ENCODE peak calls at places on chromosomes 7 and 10, in five cellular contexts. S, R, L, C and X are unnamed samples.

GRCh38 chr7:774161-775109 is 47.4 kb upstream of the PRKAR1B start:
- DNase-seq in C (peak), R (peak), L (peak), S (peak), X (peak)

GRCh38 chr7:46352335-46352954 is 431.4 kb upstream of the IGFBP3 start:
- DNase-seq in S (peak), L (peak), C (peak), R (no peak), X (peak)

GRCh38 chr10:90319188-90319914 is 538.5 kb downstream of the HTR7 start:
- DNase-seq in R (no peak), C (peak), L (peak), S (no peak), X (no peak)

GRCh38 chr7:121479466-121479865 is 83.4 kb upstream of the FAM3C start:
- DNase-seq in S (no peak), L (no peak), C (no peak), R (no peak), X (no peak)

GRCh38 chr10:23885853-23886252 is 323.1 kb upstream of the KIAA1217 start:
- DNase-seq in R (no peak), L (no peak), C (no peak), S (no peak), X (no peak)

GRCh38 chr7:51314726-51315125 is 1.9 kb downstream of the COBL start:
- DNase-seq in R (no peak), S (no peak), C (no peak), L (no peak), X (no peak)

GRCh38 chr10:71821909-71822763 is 28.9 kb downstream of the PSAP start:
- DNase-seq in C (no peak), L (no peak), S (no peak), R (no peak), X (no peak)

GRCh38 chr7:882336-883028 is 6.1 kb downstream of the GET4 start:
- DNase-seq in S (no peak), L (no peak), C (no peak), R (no peak), X (peak)

GRCh38 chr7:27241189-27242045 is 1.2 kb upstream of the EVX1 start:
- DNase-seq in R (no peak), C (no peak), L (no peak), S (peak), X (no peak)

GRCh38 chr10:13987472-13987871 is 343.3 kb downstream of the FRMD4A start:
- DNase-seq in S (no peak), L (peak), R (no peak), C (no peak), X (no peak)

GRCh38 chr10:92573091-92573797 is 649 bp downstream of the IDE start:
- DNase-seq in C (no peak), R (no peak), L (peak), S (peak), X (peak)

GRCh38 chr7:13262929-13263530 is 575.6 kb downstream of the ARL4A start:
- DNase-seq in R (no peak), S (no peak), L (peak), C (no peak), X (no peak)

GRCh38 chr7:81719865-81720264 is 50.0 kb downstream of the HGF start:
- DNase-seq in C (no peak), S (no peak), R (no peak), L (peak), X (no peak)

GRCh38 chr7:81721428-81721827 is 48.4 kb downstream of the HGF start:
- DNase-seq in S (no peak), C (no peak), L (peak), R (no peak), X (no peak)

GRCh38 chr7:81714306-81714705 is 55.5 kb downstream of the HGF start:
- DNase-seq in S (no peak), R (no peak), C (no peak), L (no peak), X (no peak)

GRCh38 chr7:81710751-81711150 is 59.1 kb downstream of the HGF start:
- DNase-seq in C (no peak), R (no peak), S (no peak), L (no peak), X (no peak)

GRCh38 chr7:81715984-81716588 is 53.8 kb downstream of the HGF start:
- DNase-seq in S (no peak), L (peak), R (no peak), C (no peak), X (peak)
- TF ChIP-seq CTCF in S (no peak), L (peak), R (no peak), C (peak), X (no peak)

DNA sequence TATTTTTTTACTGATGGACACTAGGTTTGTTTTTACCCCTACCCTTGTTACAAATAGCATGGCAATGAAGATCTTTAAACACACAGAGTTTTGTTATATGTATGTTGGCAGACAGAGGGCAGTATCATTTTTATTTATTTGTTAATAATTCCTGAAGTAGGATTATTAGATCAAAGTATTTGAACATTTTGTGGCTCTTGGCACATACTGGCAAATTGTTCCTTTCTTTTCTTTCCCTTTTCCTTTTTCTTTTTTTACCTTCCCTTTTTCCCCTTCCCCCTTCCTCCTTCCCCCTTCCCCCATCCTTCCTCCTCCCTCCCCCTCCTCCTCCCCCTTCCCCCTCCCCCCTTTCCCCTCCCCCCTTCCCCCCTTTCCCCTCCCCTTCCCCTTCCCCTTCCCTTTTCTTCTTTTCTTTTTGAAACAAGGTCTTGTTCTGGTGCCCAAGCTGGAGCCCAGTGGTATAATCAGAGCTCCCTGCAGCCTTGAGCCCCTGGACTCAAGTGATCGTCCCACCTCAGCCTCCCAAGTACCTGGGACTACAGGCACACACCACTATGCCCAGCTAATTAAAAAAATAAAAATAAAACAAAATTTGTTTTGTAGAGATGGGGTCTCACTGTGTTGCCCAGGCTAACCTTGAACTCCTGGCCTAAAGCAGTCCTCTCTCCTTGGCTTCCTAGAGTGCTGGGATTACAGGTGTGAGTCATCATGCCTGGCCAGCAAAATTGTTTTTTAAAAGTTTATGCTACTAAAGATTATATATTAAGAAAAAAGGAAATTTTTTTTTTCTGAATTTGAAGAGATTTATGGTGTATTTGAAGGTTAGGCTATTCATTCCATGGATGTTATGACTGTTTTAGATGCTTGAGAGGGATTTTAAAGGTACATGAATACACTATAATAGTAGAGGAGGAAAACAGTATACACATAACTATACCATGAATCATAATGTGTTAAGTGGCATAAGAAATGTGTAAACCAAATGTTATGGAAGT is 39.3 kb downstream of the SEPTIN7 start:
- DNase-seq in S (no peak), C (no peak), L (peak), R (no peak), X (no peak)
- TF ChIP-seq CTCF in S (no peak), C (no peak), L (no peak), R (no peak), X (no peak)

DNA sequence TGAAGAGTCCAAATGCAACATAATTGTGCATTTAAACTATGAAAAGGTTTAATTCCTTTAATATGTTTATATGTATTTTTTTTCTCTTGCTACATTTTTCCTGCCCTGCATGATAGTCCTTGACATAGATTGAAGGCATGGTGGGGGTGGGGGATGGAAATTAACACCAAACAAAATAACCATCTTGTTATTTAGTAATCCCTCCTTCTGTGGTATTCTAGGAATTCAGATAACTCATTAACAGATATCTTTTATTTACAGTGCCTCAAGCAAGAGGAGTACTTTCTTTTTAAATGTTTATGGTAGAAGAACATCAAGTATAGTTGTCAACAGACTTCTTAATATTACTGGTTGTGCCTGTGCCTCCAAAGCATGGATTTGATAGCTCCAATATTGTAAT is 337.6 kb upstream of the SEMA3A start:
- DNase-seq in S (no peak), R (no peak), C (no peak), L (no peak), X (no peak)
- TF ChIP-seq CTCF in S (no peak), R (no peak), C (no peak), L (no peak), X (no peak)

GRCh38 chr10:69224862-69225657 is 4.9 kb downstream of the HKDC1 start:
- DNase-seq in C (no peak), L (no peak), R (no peak), S (no peak), X (no peak)
- TF ChIP-seq CTCF in C (no peak), L (no peak), R (no peak), S (no peak), X (no peak)

GRCh38 chr10:30070001-30070759 is 10.8 kb upstream of the JCAD start:
- DNase-seq in C (no peak), S (no peak), L (no peak), R (no peak), X (no peak)

GRCh38 chr10:30073045-30073766 is 13.8 kb upstream of the JCAD start:
- DNase-seq in L (no peak), C (no peak), R (no peak), S (no peak), X (no peak)

GRCh38 chr10:30073767-30074060 is 14.3 kb upstream of the JCAD start:
- DNase-seq in L (no peak), C (no peak), S (no peak), R (no peak), X (no peak)

GRCh38 chr10:30074101-30074500 is 14.7 kb upstream of the JCAD start:
- DNase-seq in C (no peak), R (no peak), S (no peak), L (no peak), X (no peak)

DNA sequence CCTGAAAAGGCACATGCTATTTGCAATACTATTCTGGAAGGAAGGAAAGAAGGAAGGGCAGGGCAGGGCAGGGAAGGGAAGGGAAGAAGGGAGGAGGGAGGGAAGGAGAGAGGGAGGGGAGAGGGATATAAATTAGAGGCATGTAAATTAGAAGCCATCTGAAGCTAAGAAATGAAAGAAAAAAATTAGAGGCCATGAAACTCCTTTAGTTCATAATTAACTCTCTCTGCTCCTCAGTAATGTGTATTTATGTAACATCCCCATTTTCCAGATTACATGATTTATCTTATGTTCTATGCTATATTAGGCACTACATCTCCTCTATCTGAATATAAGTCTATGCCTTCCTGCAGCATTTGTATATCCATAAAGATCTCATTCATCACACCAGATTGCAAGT is 12.7 kb upstream of the JCAD start:
- DNase-seq in R (no peak), C (no peak), S (no peak), L (no peak), X (no peak)
- TF ChIP-seq CTCF in R (no peak), C (no peak), S (no peak), L (no peak), X (no peak)

DNA sequence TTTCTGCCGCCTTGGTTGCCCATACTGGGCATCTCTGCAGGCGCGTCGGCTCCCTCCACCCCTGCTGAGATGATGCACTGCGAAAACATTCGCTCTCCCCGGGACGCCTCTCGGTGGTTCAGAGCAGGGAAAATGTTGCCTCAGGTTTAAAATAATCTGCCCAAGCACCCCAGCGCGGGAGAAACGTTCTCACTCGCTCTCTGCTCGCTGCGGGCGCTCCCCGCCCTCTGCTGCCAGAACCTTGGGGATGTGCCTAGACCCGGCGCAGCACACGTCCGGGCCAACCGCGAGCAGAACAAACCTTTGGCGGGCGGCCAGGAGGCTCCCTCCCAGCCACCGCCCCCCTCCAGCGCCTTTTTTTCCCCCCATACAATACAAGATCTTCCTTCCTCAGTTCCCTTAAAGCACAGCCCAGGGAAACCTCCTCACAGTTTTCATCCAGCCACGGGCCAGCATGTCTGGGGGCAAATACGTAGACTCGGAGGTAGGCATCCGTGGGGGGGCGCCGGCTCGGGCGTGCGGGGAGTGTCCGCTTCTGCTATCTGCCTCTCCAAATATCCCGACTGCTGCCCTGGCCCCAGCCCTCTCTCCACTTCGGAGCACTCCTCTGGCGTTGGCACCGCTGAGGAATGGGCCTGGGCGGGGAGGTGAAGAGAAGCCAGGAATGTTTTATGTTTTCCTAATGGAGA is at the start of gene CAV1:
- DNase-seq in L (peak), S (peak), C (peak), R (no peak), X (peak)
- TF ChIP-seq CTCF in L (peak), S (no peak), C (no peak), R (no peak), X (no peak)

GRCh38 chr10:103256613-103257012 is 10.9 kb downstream of the RPEL1 start:
- DNase-seq in C (no peak), L (no peak), S (no peak), R (no peak), X (no peak)

GRCh38 chr10:103259989-103260388 is 14.3 kb downstream of the RPEL1 start:
- DNase-seq in S (no peak), L (no peak), R (no peak), C (no peak), X (no peak)

GRCh38 chr10:103254538-103255325 is 9.0 kb downstream of the RPEL1 start:
- DNase-seq in L (peak), C (no peak), S (no peak), R (no peak), X (no peak)

GRCh38 chr10:103257812-103258211 is 12.1 kb downstream of the RPEL1 start:
- DNase-seq in C (no peak), S (no peak), R (no peak), L (no peak), X (no peak)

DNA sequence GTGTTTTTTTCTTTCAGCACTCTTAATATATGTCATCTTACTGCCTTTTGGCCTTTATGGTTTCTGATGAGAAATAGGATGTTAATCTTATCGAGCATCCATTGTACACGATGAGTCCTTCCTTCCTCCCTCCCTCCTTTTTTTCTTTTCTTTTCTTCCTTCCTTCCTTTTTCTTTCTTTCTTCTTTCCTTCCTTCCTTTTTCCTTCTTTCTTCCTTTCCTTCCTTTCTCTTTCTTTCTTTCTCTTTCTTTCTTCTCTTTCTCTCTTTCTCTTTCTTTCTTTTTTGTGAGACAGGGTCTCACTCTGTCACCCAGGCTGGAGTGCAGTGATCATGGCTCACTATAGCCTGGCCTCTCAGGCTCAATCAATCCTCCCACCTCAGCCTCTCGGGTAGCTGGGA is 8.4 kb downstream of the RPEL1 start:
- DNase-seq in L (no peak), R (no peak), C (no peak), S (no peak), X (no peak)
- TF ChIP-seq CTCF in L (no peak), R (no peak), C (no peak), S (no peak), X (no peak)

GRCh38 chr10:77456414-77456813 is 181.2 kb downstream of the KCNMA1 start:
- DNase-seq in S (no peak), C (no peak), R (no peak), L (no peak), X (no peak)
- TF ChIP-seq CTCF in S (no peak), C (no peak), R (no peak), L (no peak), X (no peak)

DNA sequence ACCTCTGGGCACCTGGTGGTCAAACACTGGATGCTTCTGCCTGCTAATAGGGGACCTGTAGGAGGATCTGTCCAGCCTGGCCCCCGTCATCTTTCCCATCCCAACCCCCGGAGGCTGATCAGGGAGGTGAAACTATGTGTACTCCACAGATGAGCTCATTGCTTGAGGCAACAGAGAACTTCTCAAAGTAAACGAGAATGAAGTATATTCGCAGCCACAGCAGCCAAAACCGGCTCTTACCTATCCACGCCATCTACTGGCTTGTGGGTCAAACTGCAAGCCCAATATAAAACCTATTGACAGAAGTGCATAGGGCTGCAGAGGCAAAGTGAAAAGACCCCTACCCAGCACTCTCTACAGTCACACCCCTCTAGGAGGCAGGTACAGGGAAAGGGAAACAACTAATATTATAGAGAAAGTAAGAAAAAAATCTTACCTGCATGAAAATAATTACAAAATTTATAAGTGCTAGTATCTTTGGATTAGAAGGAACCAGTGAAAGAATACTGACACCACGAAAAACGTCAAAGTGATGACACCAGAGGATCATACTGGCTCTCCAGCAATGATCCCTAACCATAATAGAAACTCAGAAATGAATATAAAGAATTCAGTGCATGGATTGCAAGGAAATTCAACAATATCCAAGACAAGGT is 973.5 kb downstream of the ANKRD7 start:
- DNase-seq in S (peak), C (peak), L (peak), R (no peak), X (peak)
- TF ChIP-seq CTCF in S (peak), C (peak), L (peak), R (no peak), X (peak)